ENCODE peak calls at places on chromosomes 13 and 19, in four cellular contexts. I is sigmoid colon, A is stomach, Q is IMR-90. X is an unnamed sample.

GRCh38 chr19:40084948-40085347 is 5.8 kb downstream of the ZNF780A start:
- DNase-seq in A (no peak), I (no peak), Q (no peak), X (no peak)

GRCh38 chr13:75771818-75772217 is 135.7 kb downstream of the LMO7 start:
- DNase-seq in Q (peak; percentile 91), I (no peak), A (no peak), X (no peak)

GRCh38 chr19:16860118-16860517 is 28.7 kb upstream of the F2RL3 start:
- DNase-seq in I (no peak), A (no peak), Q (no peak), X (no peak)

GRCh38 chr13:94860981-94861407 is 148.6 kb upstream of the SOX21 start:
- DNase-seq in A (no peak), I (no peak), Q (peak; percentile 13), X (no peak)

GRCh38 chr13:78102121-78102677 is 183.6 kb upstream of the EDNRB start:
- DNase-seq in A (no peak), Q (peak; percentile 52), I (peak; percentile 64), X (no peak)

GRCh38 chr19:30545752-30546151 is 173.6 kb downstream of the ZNF536 start:
- DNase-seq in A (no peak), Q (no peak), I (no peak), X (no peak)

GRCh38 chr19:934865-935422 is 9.1 kb downstream of the ARID3A start:
- DNase-seq in A (peak; percentile 97), Q (peak; percentile 49), I (peak; percentile 94), X (peak; percentile 94)

GRCh38 chr19:34067861-34068271 is 104.4 kb upstream of the LSM14A start:
- DNase-seq in I (no peak), A (no peak), Q (peak; percentile 34), X (no peak)

GRCh38 chr19:19615086-19615485 is 3.4 kb downstream of the PBX4 start:
- DNase-seq in I (no peak), A (no peak), Q (peak; percentile 46), X (no peak)

GRCh38 chr13:71877280-71877653 is 10.3 kb upstream of the DACH1 start:
- DNase-seq in I (no peak), Q (no peak), A (no peak), X (no peak)

GRCh38 chr13:71876648-71877279 is 9.8 kb upstream of the DACH1 start:
- DNase-seq in I (no peak), Q (no peak), A (no peak), X (no peak)

GRCh38 chr13:71880753-71881541 is 13.9 kb upstream of the DACH1 start:
- DNase-seq in I (no peak), A (no peak), Q (no peak), X (no peak)

GRCh38 chr13:71879945-71880344 is 12.9 kb upstream of the DACH1 start:
- DNase-seq in Q (no peak), I (no peak), A (no peak), X (no peak)

DNA sequence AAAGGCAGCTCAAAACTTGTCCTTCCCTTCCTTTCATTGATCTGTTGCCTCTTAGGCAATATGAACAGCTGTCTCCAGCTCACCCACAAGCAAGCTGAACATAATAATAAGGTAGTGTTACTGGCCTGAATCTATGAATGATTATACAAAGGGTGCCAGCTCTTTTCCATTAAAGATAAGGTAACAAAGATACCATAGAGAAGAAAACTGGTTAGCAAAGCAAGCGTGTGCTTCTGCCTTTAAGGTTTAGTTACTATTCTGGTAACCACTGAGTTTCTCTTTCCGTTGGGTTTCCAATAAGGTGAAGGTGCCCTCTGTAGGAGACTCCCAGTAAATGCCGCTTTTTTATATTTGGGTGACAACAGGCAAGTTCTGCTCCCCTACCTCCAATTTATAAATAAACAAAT is 12.1 kb upstream of the DACH1 start:
- DNase-seq in Q (peak; percentile 27), A (no peak), I (no peak), X (peak; percentile 10)
- TF ChIP-seq CTCF in Q (peak; percentile 55), A (no peak), I (no peak), X (peak; percentile 61)

DNA sequence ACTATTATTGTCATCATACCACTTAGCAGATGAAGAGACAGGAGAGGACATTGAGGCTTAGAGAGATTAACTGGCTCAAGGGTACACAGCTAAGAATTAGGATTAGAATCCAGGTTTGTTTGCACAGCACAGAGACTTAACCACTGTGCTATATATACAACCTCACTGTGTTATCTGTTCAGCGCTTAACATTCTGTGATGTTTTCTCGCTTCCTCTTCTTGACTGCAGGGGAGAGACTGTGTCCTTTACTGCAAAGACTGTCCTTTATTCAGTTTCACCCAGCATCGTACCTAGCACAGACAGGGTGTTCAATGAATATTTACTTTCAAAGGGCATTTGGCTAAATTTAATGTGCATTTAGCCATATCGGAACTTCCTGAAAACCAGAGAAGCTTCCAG is 54.9 kb upstream of the PCDH8 start:
- DNase-seq in I (no peak), A (no peak), Q (no peak), X (no peak)
- H3K4me1 ChIP-seq in I (no peaks in the 10 kb centered on the region), A (no peaks in the 10 kb centered on the region), Q (no peaks in the 10 kb centered on the region), X (no peaks in the 10 kb centered on the region)

GRCh38 chr19:45768644-45769053 is 403 bp downstream of the SIX5 start:
- DNase-seq in Q (peak; percentile 41), I (peak; percentile 86), A (peak; percentile 54), X (no peak)

GRCh38 chr19:45769054-45769782 is at the start of gene SIX5:
- DNase-seq in I (peak; percentile 99), Q (peak; percentile 97), A (peak; percentile 99), X (peak; percentile 97)

GRCh38 chr19:45771331-45771933 is 2.4 kb upstream of the SIX5 start:
- DNase-seq in A (peak; percentile 40), Q (no peak), I (peak; percentile 78), X (no peak)

GRCh38 chr19:45769821-45770191 is 754 bp upstream of the SIX5 start:
- DNase-seq in I (peak; percentile 88), A (peak; percentile 49), Q (peak; percentile 38), X (peak; percentile 59)

DNA sequence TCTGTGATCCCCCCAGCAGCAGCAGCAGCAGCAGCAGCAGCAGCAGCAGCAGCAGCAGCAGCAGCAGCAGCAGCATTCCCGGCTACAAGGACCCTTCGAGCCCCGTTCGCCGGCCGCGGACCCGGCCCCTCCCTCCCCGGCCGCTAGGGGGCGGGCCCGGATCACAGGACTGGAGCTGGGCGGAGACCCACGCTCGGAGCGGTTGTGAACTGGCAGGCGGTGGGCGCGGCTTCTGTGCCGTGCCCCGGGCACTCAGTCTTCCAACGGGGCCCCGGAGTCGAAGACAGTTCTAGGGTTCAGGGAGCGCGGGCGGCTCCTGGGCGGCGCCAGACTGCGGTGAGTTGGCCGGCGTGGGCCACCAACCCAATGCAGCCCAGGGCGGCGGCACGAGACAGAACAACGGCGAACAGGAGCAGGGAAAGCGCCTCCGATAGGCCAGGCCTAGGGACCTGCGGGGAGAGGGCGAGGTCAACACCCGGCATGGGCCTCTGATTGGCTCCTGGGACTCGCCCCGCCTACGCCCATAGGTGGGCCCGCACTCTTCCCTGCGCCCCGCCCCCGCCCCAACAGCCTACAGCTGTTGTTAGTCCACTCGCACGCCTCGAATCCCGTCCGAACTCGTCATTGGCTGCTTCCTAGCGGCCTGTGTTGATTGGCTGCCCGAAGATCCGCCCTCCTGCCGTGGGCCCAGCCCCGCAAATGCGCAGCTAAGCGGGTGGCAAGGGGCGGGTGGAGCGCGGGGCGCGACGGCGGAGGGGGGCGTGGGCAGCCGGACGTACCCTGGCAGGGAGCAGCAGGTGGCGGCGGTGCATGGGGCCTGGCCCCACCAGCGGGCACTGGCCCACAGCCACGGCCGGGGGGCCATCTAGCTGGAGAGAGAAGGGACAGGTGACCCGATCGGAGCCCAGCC is 1.4 kb upstream of the SIX5 start:
- DNase-seq in I (peak; percentile 99), A (peak; percentile 98), Q (peak; percentile 97), X (peak; percentile 98)
- TF ChIP-seq POLR2A in I (peak; percentile 27), A (no peak), Q (no peak), X (peak; percentile 68)

GRCh38 chr19:3360494-3361383 is 5.6 kb upstream of the NFIC start:
- DNase-seq in Q (no peak), I (peak; percentile 94), A (peak; percentile 66), X (peak; percentile 61)
- TF ChIP-seq CTCF in Q (peak; percentile 20), I (no peak), A (no peak), X (peak; percentile 47)

GRCh38 chr13:41458939-41459753 is 1.8 kb downstream of the RGCC start:
- DNase-seq in I (peak; percentile 65), A (peak; percentile 46), Q (peak; percentile 72), X (peak; percentile 20)
- H3K4me1 ChIP-seq in I (peaks cover 24% of the 10 kb centered on the region), A (peaks cover 31% of the 10 kb centered on the region), Q (peaks cover 14% of the 10 kb centered on the region), X (no peaks in the 10 kb centered on the region)

GRCh38 chr19:5700455-5701092 is 10.5 kb downstream of the RPL36 start:
- DNase-seq in A (no peak), Q (no peak), I (peak; percentile 64), X (no peak)
- TF ChIP-seq POLR2A in A (no peak), Q (no peak), I (no peak), X (no peak)

X was measured in prostate gland.